ENCODE peak calls at places on chromosomes 3 and 15, in nine cellular contexts. N is A549, F is Peyer's patch, I is transverse colon, M is body of pancreas, K is IMR-90, U is endothelial cell of umbilical vein, X is suprapubic skin, E is H54. L is an unnamed sample.
A peak's percentile ranks its signal among the peaks of the same experiment; 100 is the strongest.

GRCh38 chr15:55267401-55268053 is 22.1 kb downstream of the RAB27A start:
- DNase-seq in F (no peak), X (no peak), E (no peak), M (no peak), N (no peak), I (peak; percentile 69), K (peak; percentile 74), U (peak; percentile 55), L (no peak)

GRCh38 chr3:14598143-14598569 is 53.4 kb upstream of the CCDC174 start:
- DNase-seq in E (peak; percentile 65), M (no peak), X (no peak), N (peak; percentile 49), U (peak; percentile 28), K (peak; percentile 39), I (no peak), F (no peak), L (no peak)

GRCh38 chr3:142987707-142988106 is 13.7 kb upstream of the U2SURP start:
- DNase-seq in X (no peak), K (peak; percentile 77), M (no peak), F (no peak), N (no peak), I (no peak), E (no peak), U (no peak), L (no peak)

GRCh38 chr3:9062570-9062969 is 99.3 kb upstream of the RAD18 start:
- DNase-seq in N (no peak), F (no peak), X (no peak), I (no peak), U (no peak), K (no peak), E (no peak), M (no peak), L (no peak)

GRCh38 chr15:25170113-25170731 is 215.4 kb downstream of the SNRPN start:
- DNase-seq in X (no peak), M (peak; percentile 3), F (peak; percentile 40), K (no peak), E (no peak), N (no peak), I (no peak), U (no peak), L (peak; percentile 38)

GRCh38 chr3:71438904-71439303 is 144.6 kb downstream of the FOXP1 start:
- DNase-seq in E (no peak), N (no peak), K (no peak), M (no peak), F (no peak), X (no peak), I (no peak), U (no peak), L (no peak)

GRCh38 chr15:63192604-63193206 is 3.3 kb downstream of the RAB8B start:
- DNase-seq in X (no peak), F (no peak), M (no peak), I (no peak), K (no peak), N (no peak), U (no peak), E (no peak), L (no peak)

GRCh38 chr3:53123953-53124352 is 6.3 kb downstream of the RFT1 start:
- DNase-seq in K (no peak), E (no peak), I (no peak), N (no peak), U (no peak), X (no peak), M (no peak), F (no peak), L (no peak)

GRCh38 chr3:57983734-57984518 is 24.3 kb upstream of the FLNB start:
- DNase-seq in U (peak; percentile 81), I (peak; percentile 80), X (no peak), F (peak; percentile 76), M (peak; percentile 19), N (peak; percentile 96), E (peak; percentile 47), K (peak; percentile 95), L (peak; percentile 82)
- TF ChIP-seq POLR2A in U (no peak), I (no peak), X (no peak), F (no peak), M (no peak), N (no peak), E (no peak), K (no peak), L (no peak)

DNA sequence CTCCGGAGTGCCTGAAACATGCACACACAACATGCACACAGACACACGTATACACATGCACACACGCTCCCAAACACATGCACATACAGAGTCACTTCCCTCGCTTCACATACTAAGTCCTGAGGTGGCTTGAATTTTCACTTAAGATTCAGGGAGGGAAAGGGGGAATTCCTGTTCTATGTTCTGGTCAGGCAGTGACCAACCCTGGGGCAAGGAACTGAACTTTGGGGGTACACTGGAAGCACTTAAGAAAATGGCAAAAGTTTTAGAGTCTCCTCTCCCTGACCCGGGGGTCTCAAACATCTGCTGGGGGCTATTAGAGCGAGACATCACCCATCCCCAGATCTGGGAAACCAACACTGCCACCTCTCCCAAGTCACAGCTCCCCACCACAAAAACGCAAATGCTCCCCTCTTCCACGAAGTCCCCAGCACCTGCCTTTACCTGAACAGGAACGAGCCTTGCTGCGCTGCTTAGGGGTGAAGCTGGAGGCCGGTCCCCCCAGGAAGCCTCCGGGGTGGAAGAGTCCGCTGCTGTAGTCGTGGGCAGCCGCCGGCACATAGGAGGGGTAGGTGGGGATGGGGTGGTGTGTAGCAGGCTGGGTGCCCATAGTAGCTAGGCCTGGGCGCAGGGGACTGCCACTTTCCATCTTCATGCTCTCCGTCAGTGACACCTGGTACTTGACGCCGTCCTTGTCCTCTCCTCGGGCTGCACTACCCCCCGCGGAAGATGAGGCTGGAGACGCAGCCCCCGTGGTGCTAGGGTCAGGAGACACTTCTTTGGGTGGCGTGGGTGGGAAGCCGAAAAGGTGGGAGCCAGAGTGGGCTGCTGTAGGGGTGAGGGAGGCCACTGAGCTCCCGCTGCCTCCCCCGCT is 7.5 kb downstream of the GATA2 start:
- DNase-seq in E (no peak), N (no peak), K (no peak), I (no peak), M (no peak), U (no peak), X (no peak), F (no peak), L (no peak)
- TF ChIP-seq POLR2A in E (no peak), N (no peak), K (no peak), I (no peak), M (no peak), U (no peak), X (no peak), F (no peak), L (no peak)

GRCh38 chr3:196639517-196640500 is at the start of gene NRROS:
- DNase-seq in K (peak; percentile 38), M (peak; percentile 33), F (peak; percentile 64), E (peak; percentile 71), X (no peak), I (peak; percentile 81), N (no peak), U (peak; percentile 55), L (peak; percentile 83)
- TF ChIP-seq POLR2A in K (no peak), M (peak; percentile 49), F (no peak), E (no peak), X (peak; percentile 45), I (peak; percentile 61), N (no peak), U (no peak), L (no peak)

GRCh38 chr15:59255647-59256380 is 49.2 kb downstream of the LDHAL6B start:
- DNase-seq in X (no peak), K (peak; percentile 5), M (no peak), N (peak; percentile 98), U (no peak), F (no peak), I (peak; percentile 73), E (no peak), L (no peak)
- TF ChIP-seq POLR2A in X (no peak), K (no peak), M (no peak), N (no peak), U (no peak), F (no peak), I (no peak), E (no peak), L (no peak)

GRCh38 chr3:123082370-123083065 is 15.7 kb downstream of the PDIA5 start:
- DNase-seq in E (no peak), N (no peak), X (no peak), M (no peak), I (no peak), U (peak; percentile 96), F (no peak), K (no peak), L (no peak)
- TF ChIP-seq POLR2A in E (no peak), N (no peak), X (no peak), M (no peak), I (no peak), U (peak; percentile 80), F (no peak), K (no peak), L (no peak)

DNA sequence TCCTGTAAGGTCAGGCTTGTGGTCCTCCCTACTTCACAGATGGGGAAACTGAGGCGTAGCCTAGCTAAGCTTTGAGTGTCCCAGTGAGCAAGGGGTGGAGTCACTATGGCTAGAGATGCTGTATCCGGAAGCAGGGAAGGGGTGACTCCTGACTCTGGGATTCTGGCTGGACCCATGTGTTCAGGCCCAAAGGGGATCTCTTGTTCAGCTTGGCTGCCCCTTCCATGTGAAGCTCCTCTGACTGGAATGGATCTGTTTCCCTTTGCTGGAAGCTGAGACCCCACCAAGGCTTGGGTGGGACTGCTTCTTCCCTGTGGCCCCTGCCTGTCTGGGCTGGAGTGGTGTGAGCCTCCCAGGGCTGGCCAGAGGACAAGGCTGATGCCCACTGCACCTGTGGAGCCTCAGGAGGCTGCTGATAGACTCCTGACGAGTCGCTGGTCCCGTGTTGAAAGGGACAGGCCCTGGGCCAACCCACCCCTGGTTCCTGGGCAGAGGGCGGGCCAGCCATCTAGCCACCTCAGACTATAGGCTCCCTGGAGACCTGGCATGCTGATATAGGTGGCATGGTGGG is 1.0 kb downstream of the MAPKAPK3 start:
- DNase-seq in N (no peak), E (no peak), U (no peak), M (no peak), K (no peak), I (no peak), X (no peak), F (no peak), L (no peak)
- TF ChIP-seq POLR2A in N (no peak), E (no peak), U (no peak), M (no peak), K (no peak), I (no peak), X (no peak), F (no peak), L (no peak)

DNA sequence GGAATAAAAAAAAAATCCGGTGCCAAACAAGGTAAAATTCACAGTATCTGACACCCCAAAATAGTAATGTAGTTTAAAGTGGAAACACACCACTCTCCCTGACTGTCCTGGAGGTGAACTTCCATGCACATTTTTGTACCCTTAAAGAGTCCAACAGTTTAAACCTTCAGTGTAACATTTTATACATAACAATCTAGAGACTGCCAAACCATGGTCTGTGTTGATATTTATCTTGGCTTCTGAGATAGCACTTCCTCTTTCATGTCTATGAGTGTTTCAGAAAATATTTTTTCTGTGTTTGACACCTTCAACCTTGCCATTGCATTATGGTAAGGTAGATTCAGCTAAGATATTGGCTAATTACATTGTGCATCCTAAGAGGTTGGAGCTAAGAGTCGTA is 13.9 kb downstream of the TMEM45A start:
- DNase-seq in E (no peak), X (no peak), F (no peak), M (no peak), N (no peak), U (peak; percentile 22), I (no peak), K (peak; percentile 26), L (no peak)
- TF ChIP-seq POLR2A in E (no peak), X (no peak), F (no peak), M (no peak), N (no peak), U (no peak), I (no peak), K (no peak), L (no peak)